ENCODE peak calls at places on chromosomes 13 and 19, in nine cellular contexts. L is esophagus squamous epithelium, E is ovary, Y is lung, R is H1, C is endodermal cell, G is left lung, N is GM23338, T is SK-N-SH. Q is an unnamed sample.
A peak's percentile ranks its signal among the peaks of the same experiment; 100 is the strongest.

GRCh38 chr19:5578094-5578846 is 10.5 kb upstream of the TINCR start:
- DNase-seq in G (peak; percentile 67), N (peak; percentile 83), C (peak; percentile 91), R (peak; percentile 93), L (no peak), E (peak; percentile 51), T (peak; percentile 95), Y (peak; percentile 63), Q (peak; percentile 53)

GRCh38 chr13:51782026-51782710 is 21.8 kb downstream of the DHRS12 start:
- DNase-seq in N (no peak), E (no peak), Y (no peak), R (no peak), T (no peak), L (no peak), G (no peak), C (no peak), Q (no peak)

GRCh38 chr19:29415507-29415906 is 110.3 kb upstream of the VSTM2B start:
- DNase-seq in E (no peak), R (peak; percentile 54), N (peak; percentile 66), G (no peak), T (no peak), L (no peak), C (peak; percentile 83), Y (no peak), Q (no peak)

GRCh38 chr19:39542198-39542597 is 2.2 kb upstream of the EID2 start:
- DNase-seq in T (no peak), G (no peak), N (peak; percentile 54), L (no peak), C (peak; percentile 62), E (no peak), Y (no peak), R (peak; percentile 24), Q (no peak)

GRCh38 chr19:57068921-57069697 is 50.7 kb upstream of the USP29 start:
- DNase-seq in L (no peak), T (peak; percentile 45), E (peak; percentile 86), N (peak; percentile 49), C (peak; percentile 66), G (no peak), Y (no peak), R (peak; percentile 47), Q (peak; percentile 73)

GRCh38 chr13:44843403-44843802 is 145.9 kb downstream of the NUFIP1 start:
- DNase-seq in R (no peak), C (no peak), G (no peak), T (no peak), E (no peak), N (no peak), L (no peak), Y (no peak), Q (no peak)

GRCh38 chr19:19064098-19064722 is 416 bp downstream of the SLC25A42 start:
- DNase-seq in N (no peak), C (no peak), Y (no peak), T (peak; percentile 91), E (peak; percentile 33), R (no peak), L (peak; percentile 45), G (no peak), Q (no peak)

GRCh38 chr13:87094646-87095045 is 576.5 kb upstream of the SLITRK5 start:
- DNase-seq in C (no peak), Y (no peak), T (no peak), L (no peak), N (no peak), G (no peak), E (no peak), R (no peak), Q (no peak)

GRCh38 chr13:101398920-101399319 is 17.4 kb downstream of the NALCN start:
- DNase-seq in T (no peak), N (no peak), C (no peak), G (no peak), E (no peak), Y (no peak), R (no peak), L (no peak), Q (no peak)

GRCh38 chr13:27607125-27607524 is 13.2 kb downstream of the LNX2 start:
- DNase-seq in Y (no peak), R (no peak), T (no peak), L (no peak), G (no peak), N (no peak), C (no peak), E (no peak), Q (no peak)

GRCh38 chr19:21143846-21144245 is 2.0 kb downstream of the ZNF431 start:
- DNase-seq in N (no peak), Y (no peak), L (no peak), C (no peak), R (no peak), E (no peak), T (no peak), G (no peak), Q (no peak)

GRCh38 chr19:35213678-35214632 is 14.6 kb downstream of the FAM187B start:
- DNase-seq in Y (peak; percentile 73), E (peak; percentile 27), R (no peak), L (peak; percentile 70), G (peak; percentile 81), N (no peak), C (peak; percentile 11), T (peak; percentile 72), Q (peak; percentile 28)

GRCh38 chr19:50679177-50680125 is 30.2 kb downstream of the C19orf81 start:
- DNase-seq in G (peak; percentile 72), Y (peak; percentile 80), N (peak; percentile 86), L (no peak), C (peak; percentile 92), E (peak; percentile 19), T (peak; percentile 95), R (peak; percentile 96), Q (peak; percentile 59)

GRCh38 chr13:51479199-51479523 is 26.3 kb upstream of the INTS6 start:
- DNase-seq in N (no peak), R (no peak), E (no peak), T (no peak), C (no peak), G (no peak), Y (no peak), L (no peak), Q (no peak)

GRCh38 chr19:45152504-45153338 is 8.1 kb downstream of the NKPD1 start:
- DNase-seq in N (peak; percentile 87), C (peak; percentile 89), G (no peak), R (peak; percentile 75), Y (no peak), T (peak; percentile 80), L (no peak), E (peak; percentile 67), Q (no peak)

GRCh38 chr19:38952395-38953165 is 21.8 kb downstream of the MRPS12 start:
- DNase-seq in R (peak; percentile 52), N (peak; percentile 80), L (no peak), T (no peak), E (no peak), Y (peak; percentile 41), G (no peak), C (peak; percentile 81), Q (no peak)

GRCh38 chr13:48818495-48818961 is 157.2 kb upstream of the FNDC3A start:
- DNase-seq in T (no peak), G (no peak), E (no peak), L (no peak), Y (no peak), N (peak; percentile 15), C (no peak), R (no peak), Q (no peak)

GRCh38 chr13:85864963-85865530 is 65.8 kb upstream of the SLITRK6 start:
- DNase-seq in Y (no peak), L (no peak), N (peak; percentile 78), E (no peak), G (no peak), C (peak; percentile 67), R (no peak), T (peak; percentile 22), Q (no peak)

GRCh38 chr19:19256072-19256969 is 16.8 kb downstream of the TM6SF2 start:
- DNase-seq in C (no peak), T (peak; percentile 52), N (peak; percentile 70), E (no peak), R (no peak), L (no peak), Y (no peak), G (no peak), Q (no peak)

GRCh38 chr13:57823704-57824103 is 192.2 kb downstream of the PCDH17 start:
- DNase-seq in L (no peak), T (no peak), C (no peak), Y (no peak), R (no peak), N (no peak), G (no peak), E (no peak), Q (no peak)

GRCh38 chr13:98853791-98854191 is 101.3 kb upstream of the SLC15A1 start:
- DNase-seq in C (no peak), T (no peak), L (no peak), G (no peak), R (no peak), N (no peak), E (no peak), Y (no peak), Q (no peak)

GRCh38 chr13:103794526-103794925 is 728.3 kb upstream of the SLC10A2 start:
- DNase-seq in R (no peak), Y (no peak), N (peak; percentile 9), T (no peak), E (no peak), L (no peak), G (no peak), C (no peak), Q (no peak)

GRCh38 chr19:21022996-21023395 is 2.5 kb downstream of the ZNF430 start:
- DNase-seq in Y (no peak), N (no peak), L (no peak), C (no peak), G (no peak), R (no peak), E (no peak), T (no peak), Q (no peak)

GRCh38 chr13:114097893-114098688 is 34.3 kb downstream of the RASA3 start:
- DNase-seq in L (no peak), R (no peak), C (peak; percentile 68), T (peak; percentile 83), E (no peak), Y (no peak), G (peak; percentile 26), N (no peak), Q (peak; percentile 13)
- H3K27ac ChIP-seq in L (peak overlapping the region; percentile 68), R (peak overlapping the region; percentile 36), C (peak overlapping the region; percentile 91), T (peak overlapping the region; percentile 78), E (no peak overlapping the region), Y (no peak overlapping the region), G (no peak overlapping the region), N (peak overlapping the region; percentile 59), Q (no peak overlapping the region)

GRCh38 chr19:53897459-53897858 is 11.6 kb upstream of the CACNG7 start:
- DNase-seq in L (no peak), R (no peak), T (no peak), Y (no peak), C (no peak), G (no peak), E (no peak), N (no peak), Q (no peak)
- H3K4me3 ChIP-seq in L (no peak overlapping the region), R (no peak overlapping the region), T (no peak overlapping the region), Y (no peak overlapping the region), C (no peak overlapping the region), G (no peak overlapping the region), E (no peak overlapping the region), N (peak overlapping the region; percentile 80), Q (no peak overlapping the region)

GRCh38 chr19:43766755-43767043 is 11.9 kb upstream of the SMG9 start:
- DNase-seq in Y (no peak), T (no peak), E (no peak), C (no peak), L (no peak), G (no peak), N (no peak), R (no peak), Q (no peak)
- H3K27ac ChIP-seq in Y (no peak overlapping the region), T (no peak overlapping the region), E (no peak overlapping the region), C (no peak overlapping the region), L (peak overlapping the region; percentile 84), G (no peak overlapping the region), N (no peak overlapping the region), R (no peak overlapping the region), Q (no peak overlapping the region)

GRCh38 chr13:111317571-111318360 is 2.7 kb upstream of the TEX29 start:
- DNase-seq in N (no peak), G (no peak), Y (no peak), L (no peak), C (peak; percentile 28), E (no peak), T (no peak), R (no peak), Q (no peak)
- H3K4me3 ChIP-seq in N (no peak overlapping the region), G (no peak overlapping the region), Y (no peak overlapping the region), L (no peak overlapping the region), C (no peak overlapping the region), E (no peak overlapping the region), T (no peak overlapping the region), R (no peak overlapping the region), Q (no peak overlapping the region)

Q was measured in uterus.